ENCODE peak calls at places on chromosomes 6 and 20, in nine cellular contexts. One of them, this sample, is unnamed.

GRCh38 chr6:132962936-132963579 is 148.7 kb downstream of the RPS12 start:
- DNase-seq in HuH-7.5: peak
- DNase-seq in psoas muscle: peak
- DNase-seq in naive thymus-derived CD4-positive, alpha-beta T cell: peak
- DNase-seq in germinal center: peak
- DNase-seq in myocyte: peak
- DNase-seq in non-pigmented ciliary epithelial cell: no peak
- DNase-seq in effector CD4-positive, alpha-beta T cell: peak
- DNase-seq in skeletal muscle cell: no peak
- DNase-seq in this sample: peak

GRCh38 chr6:52537001-52537753 is 39.7 kb downstream of the TRAM2 start:
- DNase-seq in HuH-7.5: no peak
- DNase-seq in psoas muscle: no peak
- DNase-seq in naive thymus-derived CD4-positive, alpha-beta T cell: no peak
- DNase-seq in germinal center: no peak
- DNase-seq in myocyte: no peak
- DNase-seq in non-pigmented ciliary epithelial cell: no peak
- DNase-seq in effector CD4-positive, alpha-beta T cell: no peak
- DNase-seq in skeletal muscle cell: no peak
- DNase-seq in this sample: no peak

GRCh38 chr6:2578729-2579128 is 172.0 kb downstream of the MYLK4 start:
- DNase-seq in HuH-7.5: no peak
- DNase-seq in psoas muscle: no peak
- DNase-seq in naive thymus-derived CD4-positive, alpha-beta T cell: no peak
- DNase-seq in germinal center: no peak
- DNase-seq in myocyte: no peak
- DNase-seq in non-pigmented ciliary epithelial cell: no peak
- DNase-seq in effector CD4-positive, alpha-beta T cell: no peak
- DNase-seq in skeletal muscle cell: no peak
- DNase-seq in this sample: no peak

GRCh38 chr6:41706876-41707564 is 28.4 kb downstream of the TFEB start:
- DNase-seq in HuH-7.5: no peak
- DNase-seq in psoas muscle: peak
- DNase-seq in naive thymus-derived CD4-positive, alpha-beta T cell: no peak
- DNase-seq in germinal center: peak
- DNase-seq in myocyte: no peak
- DNase-seq in non-pigmented ciliary epithelial cell: no peak
- DNase-seq in effector CD4-positive, alpha-beta T cell: no peak
- DNase-seq in skeletal muscle cell: peak
- DNase-seq in this sample: peak

GRCh38 chr6:154555075-154555677 is 44.7 kb upstream of the CNKSR3 start:
- DNase-seq in HuH-7.5: no peak
- DNase-seq in psoas muscle: no peak
- DNase-seq in naive thymus-derived CD4-positive, alpha-beta T cell: no peak
- DNase-seq in germinal center: no peak
- DNase-seq in myocyte: peak
- DNase-seq in non-pigmented ciliary epithelial cell: no peak
- DNase-seq in effector CD4-positive, alpha-beta T cell: no peak
- DNase-seq in skeletal muscle cell: no peak
- DNase-seq in this sample: no peak

GRCh38 chr6:37866590-37867507 is 47.3 kb downstream of the ZFAND3 start:
- DNase-seq in HuH-7.5: no peak
- DNase-seq in psoas muscle: no peak
- DNase-seq in naive thymus-derived CD4-positive, alpha-beta T cell: no peak
- DNase-seq in germinal center: no peak
- DNase-seq in myocyte: no peak
- DNase-seq in non-pigmented ciliary epithelial cell: no peak
- DNase-seq in effector CD4-positive, alpha-beta T cell: no peak
- DNase-seq in skeletal muscle cell: no peak
- DNase-seq in this sample: no peak

GRCh38 chr20:33477386-33478234 is 12.3 kb upstream of the CBFA2T2 start:
- DNase-seq in HuH-7.5: no peak
- DNase-seq in psoas muscle: no peak
- DNase-seq in naive thymus-derived CD4-positive, alpha-beta T cell: no peak
- DNase-seq in germinal center: no peak
- DNase-seq in myocyte: peak
- DNase-seq in non-pigmented ciliary epithelial cell: no peak
- DNase-seq in effector CD4-positive, alpha-beta T cell: no peak
- DNase-seq in skeletal muscle cell: no peak
- DNase-seq in this sample: no peak

GRCh38 chr20:20051767-20052073 is 546 bp downstream of the CRNKL1 start:
- DNase-seq in HuH-7.5: no peak
- DNase-seq in psoas muscle: no peak
- DNase-seq in naive thymus-derived CD4-positive, alpha-beta T cell: no peak
- DNase-seq in germinal center: peak
- DNase-seq in myocyte: peak
- DNase-seq in non-pigmented ciliary epithelial cell: no peak
- DNase-seq in effector CD4-positive, alpha-beta T cell: no peak
- DNase-seq in skeletal muscle cell: no peak
- DNase-seq in this sample: no peak

GRCh38 chr6:15936503-15936902 is 192.4 kb upstream of the MYLIP start:
- DNase-seq in HuH-7.5: no peak
- DNase-seq in psoas muscle: no peak
- DNase-seq in naive thymus-derived CD4-positive, alpha-beta T cell: no peak
- DNase-seq in germinal center: peak
- DNase-seq in myocyte: no peak
- DNase-seq in non-pigmented ciliary epithelial cell: no peak
- DNase-seq in effector CD4-positive, alpha-beta T cell: no peak
- DNase-seq in skeletal muscle cell: no peak
- DNase-seq in this sample: peak

GRCh38 chr6:139027620-139028182 is 844 bp upstream of the ABRACL start:
- DNase-seq in HuH-7.5: peak
- DNase-seq in psoas muscle: no peak
- DNase-seq in naive thymus-derived CD4-positive, alpha-beta T cell: no peak
- DNase-seq in germinal center: peak
- DNase-seq in myocyte: no peak
- DNase-seq in non-pigmented ciliary epithelial cell: peak
- DNase-seq in effector CD4-positive, alpha-beta T cell: peak
- DNase-seq in skeletal muscle cell: no peak
- DNase-seq in this sample: peak

GRCh38 chr6:31396422-31397152 is 6.8 kb upstream of the MICA start:
- DNase-seq in HuH-7.5: peak
- DNase-seq in psoas muscle: peak
- DNase-seq in naive thymus-derived CD4-positive, alpha-beta T cell: peak
- DNase-seq in germinal center: peak
- DNase-seq in myocyte: peak
- DNase-seq in non-pigmented ciliary epithelial cell: no peak
- DNase-seq in effector CD4-positive, alpha-beta T cell: peak
- DNase-seq in skeletal muscle cell: no peak
- DNase-seq in this sample: peak

GRCh38 chr20:13874269-13875158 is 89.7 kb downstream of the NDUFAF5 start:
- DNase-seq in HuH-7.5: no peak
- DNase-seq in psoas muscle: no peak
- DNase-seq in naive thymus-derived CD4-positive, alpha-beta T cell: no peak
- DNase-seq in germinal center: no peak
- DNase-seq in myocyte: no peak
- DNase-seq in non-pigmented ciliary epithelial cell: no peak
- DNase-seq in effector CD4-positive, alpha-beta T cell: no peak
- DNase-seq in skeletal muscle cell: no peak
- DNase-seq in this sample: no peak

GRCh38 chr20:46978871-46979536 is 84.4 kb downstream of the EYA2 start:
- DNase-seq in HuH-7.5: no peak
- DNase-seq in psoas muscle: no peak
- DNase-seq in naive thymus-derived CD4-positive, alpha-beta T cell: no peak
- DNase-seq in germinal center: no peak
- DNase-seq in myocyte: peak
- DNase-seq in non-pigmented ciliary epithelial cell: no peak
- DNase-seq in effector CD4-positive, alpha-beta T cell: no peak
- DNase-seq in skeletal muscle cell: no peak
- DNase-seq in this sample: no peak

GRCh38 chr6:169692516-169692915 is 9.3 kb downstream of the WDR27 start:
- DNase-seq in HuH-7.5: no peak
- DNase-seq in psoas muscle: no peak
- DNase-seq in naive thymus-derived CD4-positive, alpha-beta T cell: no peak
- DNase-seq in germinal center: no peak
- DNase-seq in myocyte: peak
- DNase-seq in non-pigmented ciliary epithelial cell: no peak
- DNase-seq in effector CD4-positive, alpha-beta T cell: no peak
- DNase-seq in skeletal muscle cell: no peak
- DNase-seq in this sample: peak

GRCh38 chr20:48025061-48025515 is 239.8 kb upstream of the SULF2 start:
- DNase-seq in HuH-7.5: no peak
- DNase-seq in psoas muscle: peak
- DNase-seq in naive thymus-derived CD4-positive, alpha-beta T cell: no peak
- DNase-seq in germinal center: no peak
- DNase-seq in myocyte: peak
- DNase-seq in non-pigmented ciliary epithelial cell: no peak
- DNase-seq in effector CD4-positive, alpha-beta T cell: no peak
- DNase-seq in skeletal muscle cell: peak
- DNase-seq in this sample: no peak

GRCh38 chr20:1577906-1578305 is 20.4 kb upstream of the SIRPD start:
- DNase-seq in HuH-7.5: no peak
- DNase-seq in psoas muscle: no peak
- DNase-seq in naive thymus-derived CD4-positive, alpha-beta T cell: no peak
- DNase-seq in germinal center: no peak
- DNase-seq in myocyte: no peak
- DNase-seq in non-pigmented ciliary epithelial cell: no peak
- DNase-seq in effector CD4-positive, alpha-beta T cell: no peak
- DNase-seq in skeletal muscle cell: no peak
- DNase-seq in this sample: peak

GRCh38 chr6:4370066-4370465 is 234.7 kb upstream of the ECI2 start:
- DNase-seq in HuH-7.5: no peak
- DNase-seq in psoas muscle: no peak
- DNase-seq in naive thymus-derived CD4-positive, alpha-beta T cell: no peak
- DNase-seq in germinal center: no peak
- DNase-seq in myocyte: peak
- DNase-seq in non-pigmented ciliary epithelial cell: peak
- DNase-seq in effector CD4-positive, alpha-beta T cell: no peak
- DNase-seq in skeletal muscle cell: peak
- DNase-seq in this sample: no peak

GRCh38 chr6:72857791-72858190 is 235.9 kb downstream of the KCNQ5 start:
- DNase-seq in HuH-7.5: no peak
- DNase-seq in psoas muscle: no peak
- DNase-seq in naive thymus-derived CD4-positive, alpha-beta T cell: no peak
- DNase-seq in germinal center: no peak
- DNase-seq in myocyte: no peak
- DNase-seq in non-pigmented ciliary epithelial cell: peak
- DNase-seq in effector CD4-positive, alpha-beta T cell: no peak
- DNase-seq in skeletal muscle cell: peak
- DNase-seq in this sample: no peak

GRCh38 chr20:63381781-63382431 is 20.8 kb upstream of the CHRNA4 start:
- DNase-seq in HuH-7.5: peak
- DNase-seq in psoas muscle: no peak
- DNase-seq in naive thymus-derived CD4-positive, alpha-beta T cell: peak
- DNase-seq in germinal center: peak
- DNase-seq in myocyte: peak
- DNase-seq in non-pigmented ciliary epithelial cell: no peak
- DNase-seq in effector CD4-positive, alpha-beta T cell: peak
- DNase-seq in skeletal muscle cell: no peak
- DNase-seq in this sample: peak

GRCh38 chr20:1265226-1265915 is 723 bp upstream of the SNPH start:
- DNase-seq in HuH-7.5: no peak
- DNase-seq in psoas muscle: no peak
- DNase-seq in naive thymus-derived CD4-positive, alpha-beta T cell: no peak
- DNase-seq in germinal center: no peak
- DNase-seq in myocyte: no peak
- DNase-seq in non-pigmented ciliary epithelial cell: no peak
- DNase-seq in effector CD4-positive, alpha-beta T cell: no peak
- DNase-seq in skeletal muscle cell: no peak
- DNase-seq in this sample: no peak

GRCh38 chr6:15447546-15448232 is 201.8 kb downstream of the JARID2 start:
- DNase-seq in HuH-7.5: no peak
- DNase-seq in psoas muscle: no peak
- DNase-seq in naive thymus-derived CD4-positive, alpha-beta T cell: no peak
- DNase-seq in germinal center: no peak
- DNase-seq in myocyte: no peak
- DNase-seq in non-pigmented ciliary epithelial cell: no peak
- DNase-seq in effector CD4-positive, alpha-beta T cell: no peak
- DNase-seq in skeletal muscle cell: no peak
- DNase-seq in this sample: no peak

GRCh38 chr6:137033828-137034227 is 10.9 kb downstream of the IL20RA start:
- DNase-seq in HuH-7.5: no peak
- DNase-seq in psoas muscle: no peak
- DNase-seq in naive thymus-derived CD4-positive, alpha-beta T cell: peak
- DNase-seq in germinal center: no peak
- DNase-seq in myocyte: peak
- DNase-seq in non-pigmented ciliary epithelial cell: no peak
- DNase-seq in effector CD4-positive, alpha-beta T cell: peak
- DNase-seq in skeletal muscle cell: no peak
- DNase-seq in this sample: peak

GRCh38 chr6:19417713-19418112 is 419.5 kb upstream of the ID4 start:
- DNase-seq in HuH-7.5: no peak
- DNase-seq in psoas muscle: no peak
- DNase-seq in naive thymus-derived CD4-positive, alpha-beta T cell: no peak
- DNase-seq in germinal center: no peak
- DNase-seq in myocyte: no peak
- DNase-seq in non-pigmented ciliary epithelial cell: peak
- DNase-seq in effector CD4-positive, alpha-beta T cell: no peak
- DNase-seq in skeletal muscle cell: peak
- DNase-seq in this sample: no peak

GRCh38 chr20:2042400-2042799 is 48.5 kb upstream of the PDYN start:
- DNase-seq in HuH-7.5: no peak
- DNase-seq in psoas muscle: no peak
- DNase-seq in naive thymus-derived CD4-positive, alpha-beta T cell: no peak
- DNase-seq in germinal center: no peak
- DNase-seq in myocyte: peak
- DNase-seq in non-pigmented ciliary epithelial cell: peak
- DNase-seq in effector CD4-positive, alpha-beta T cell: no peak
- DNase-seq in skeletal muscle cell: peak
- DNase-seq in this sample: no peak

GRCh38 chr20:50399003-50399916 is 110.9 kb upstream of the PTPN1 start:
- DNase-seq in HuH-7.5: no peak
- DNase-seq in psoas muscle: peak
- DNase-seq in naive thymus-derived CD4-positive, alpha-beta T cell: no peak
- DNase-seq in germinal center: no peak
- DNase-seq in myocyte: peak
- DNase-seq in non-pigmented ciliary epithelial cell: no peak
- DNase-seq in effector CD4-positive, alpha-beta T cell: no peak
- DNase-seq in skeletal muscle cell: no peak
- DNase-seq in this sample: no peak

GRCh38 chr6:106591111-106591825 is 38.0 kb downstream of the RTN4IP1 start:
- DNase-seq in HuH-7.5: no peak
- DNase-seq in psoas muscle: peak
- DNase-seq in naive thymus-derived CD4-positive, alpha-beta T cell: no peak
- DNase-seq in germinal center: no peak
- DNase-seq in myocyte: peak
- DNase-seq in non-pigmented ciliary epithelial cell: peak
- DNase-seq in effector CD4-positive, alpha-beta T cell: no peak
- DNase-seq in skeletal muscle cell: peak
- DNase-seq in this sample: no peak

GRCh38 chr6:42007753-42008528 is 42.4 kb upstream of the TAF8 start:
- DNase-seq in HuH-7.5: no peak
- DNase-seq in psoas muscle: no peak
- DNase-seq in naive thymus-derived CD4-positive, alpha-beta T cell: peak
- DNase-seq in germinal center: no peak
- DNase-seq in myocyte: peak
- DNase-seq in non-pigmented ciliary epithelial cell: no peak
- DNase-seq in effector CD4-positive, alpha-beta T cell: peak
- DNase-seq in skeletal muscle cell: no peak
- DNase-seq in this sample: peak

GRCh38 chr20:24097051-24097450 is 108.5 kb upstream of the GGTLC1 start:
- DNase-seq in HuH-7.5: no peak
- DNase-seq in psoas muscle: no peak
- DNase-seq in naive thymus-derived CD4-positive, alpha-beta T cell: no peak
- DNase-seq in germinal center: no peak
- DNase-seq in myocyte: no peak
- DNase-seq in non-pigmented ciliary epithelial cell: no peak
- DNase-seq in effector CD4-positive, alpha-beta T cell: no peak
- DNase-seq in skeletal muscle cell: no peak
- DNase-seq in this sample: no peak

GRCh38 chr6:31270788-31271640 is 878 bp downstream of the HLA-C start:
- DNase-seq in HuH-7.5: no peak
- DNase-seq in psoas muscle: peak
- DNase-seq in naive thymus-derived CD4-positive, alpha-beta T cell: peak
- DNase-seq in germinal center: peak
- DNase-seq in myocyte: peak
- DNase-seq in non-pigmented ciliary epithelial cell: no peak
- DNase-seq in effector CD4-positive, alpha-beta T cell: peak
- DNase-seq in skeletal muscle cell: no peak
- DNase-seq in this sample: peak

GRCh38 chr6:112348334-112348874 is 1.3 kb downstream of the RFPL4B start:
- DNase-seq in HuH-7.5: no peak
- DNase-seq in psoas muscle: no peak
- DNase-seq in naive thymus-derived CD4-positive, alpha-beta T cell: no peak
- DNase-seq in germinal center: no peak
- DNase-seq in myocyte: no peak
- DNase-seq in non-pigmented ciliary epithelial cell: no peak
- DNase-seq in effector CD4-positive, alpha-beta T cell: no peak
- DNase-seq in skeletal muscle cell: no peak
- DNase-seq in this sample: no peak

GRCh38 chr6:100466410-100467143 is 1.9 kb upstream of the SIM1 start:
- DNase-seq in HuH-7.5: no peak
- DNase-seq in psoas muscle: no peak
- DNase-seq in naive thymus-derived CD4-positive, alpha-beta T cell: no peak
- DNase-seq in germinal center: no peak
- DNase-seq in myocyte: no peak
- DNase-seq in non-pigmented ciliary epithelial cell: no peak
- DNase-seq in effector CD4-positive, alpha-beta T cell: no peak
- DNase-seq in skeletal muscle cell: no peak
- DNase-seq in this sample: no peak

This sample was measured in NB4.